ENCODE peak calls at places on chromosomes 11 and 22, in four cellular contexts. F is A549, D is suprapubic skin, G is stomach. P is an unnamed sample.

GRCh38 chr22:46041642-46042041 is 64.7 kb upstream of the WNT7B start:
- DNase-seq in D (peak), F (no peak), G (peak), P (no peak)

GRCh38 chr11:8230921-8231847 is 32.5 kb downstream of the LMO1 start:
- DNase-seq in G (no peak), F (no peak), D (no peak), P (no peak)

GRCh38 chr11:94417386-94417987 is 16.3 kb upstream of the GPR83 start:
- DNase-seq in D (no peak), F (peak), G (no peak), P (no peak)

GRCh38 chr11:88849368-88849767 is 216.4 kb downstream of the GRM5 start:
- DNase-seq in G (no peak), F (no peak), D (no peak), P (no peak)

GRCh38 chr11:94449437-94449836 is 44.2 kb downstream of the MRE11 start:
- DNase-seq in G (no peak), D (no peak), F (peak), P (no peak)

GRCh38 chr11:133239530-133239929 is 292.8 kb downstream of the OPCML start:
- DNase-seq in D (no peak), F (no peak), G (no peak), P (no peak)

GRCh38 chr11:68457898-68458249 is 2.7 kb upstream of the PPP6R3 start:
- DNase-seq in G (no peak), F (no peak), D (no peak), P (no peak)

GRCh38 chr11:37525336-37525735 is 927.3 kb upstream of the RAG2 start:
- DNase-seq in F (no peak), D (no peak), G (no peak), P (no peak)

GRCh38 chr22:33350391-33350955 is 292.3 kb upstream of the SYN3 start:
- DNase-seq in G (no peak), F (no peak), D (no peak), P (no peak)

GRCh38 chr11:88106685-88107084 is 68.6 kb downstream of the RAB38 start:
- DNase-seq in G (no peak), D (no peak), F (no peak), P (no peak)

GRCh38 chr11:17410606-17411379 is 22.3 kb upstream of the KCNJ11 start:
- DNase-seq in D (no peak), G (peak), F (no peak), P (no peak)

GRCh38 chr11:70877151-70877550 is 375.2 kb downstream of the SHANK2 start:
- DNase-seq in G (no peak), D (no peak), F (no peak), P (no peak)

GRCh38 chr22:43150731-43151206 is 590 bp upstream of the TSPO start:
- DNase-seq in G (no peak), D (no peak), F (no peak), P (no peak)

GRCh38 chr11:112961751-112962747 is 829 bp downstream of the NCAM1 start:
- DNase-seq in G (no peak), F (no peak), D (peak), P (no peak)

GRCh38 chr22:22463855-22464540 is 44.5 kb downstream of the ZNF280B start:
- DNase-seq in D (no peak), G (peak), F (peak), P (no peak)

GRCh38 chr22:44862981-44863860 is 110.8 kb downstream of the ARHGAP8 start:
- DNase-seq in F (no peak), G (no peak), D (no peak), P (no peak)

GRCh38 chr11:61669417-61669816 is 10.8 kb upstream of the DAGLA start:
- DNase-seq in F (no peak), G (no peak), D (no peak), P (no peak)

GRCh38 chr22:28921585-28921879 is 38.2 kb downstream of the ZNRF3 start:
- DNase-seq in G (no peak), F (no peak), D (no peak), P (no peak)

GRCh38 chr11:133809525-133810178 is 35.7 kb downstream of the SPATA19 start:
- DNase-seq in D (no peak), F (no peak), G (no peak), P (peak)

GRCh38 chr11:57776101-57776511 is 14.5 kb downstream of the CTNND1 start:
- DNase-seq in D (no peak), F (no peak), G (no peak), P (no peak)

GRCh38 chr11:17531818-17532131 is 12.4 kb downstream of the USH1C start:
- DNase-seq in F (no peak), D (no peak), G (no peak), P (no peak)

GRCh38 chr11:133337905-133338536 is 194.3 kb downstream of the OPCML start:
- DNase-seq in D (no peak), G (no peak), F (no peak), P (no peak)

GRCh38 chr22:28927526-28928089 is 44.2 kb downstream of the ZNRF3 start:
- DNase-seq in F (no peak), D (no peak), G (no peak), P (no peak)

GRCh38 chr11:8251767-8252295 is 11.8 kb downstream of the LMO1 start:
- DNase-seq in D (peak), F (no peak), G (no peak), P (peak)

GRCh38 chr22:29457730-29458129 is 19.3 kb downstream of the RFPL1 start:
- DNase-seq in G (no peak), F (peak), D (no peak), P (no peak)

GRCh38 chr11:121367434-121367833 is 74.9 kb downstream of the SC5D start:
- DNase-seq in G (no peak), F (no peak), D (no peak), P (no peak)

GRCh38 chr11:130315354-130315970 is 745 bp upstream of the ZBTB44 start:
- DNase-seq in D (no peak), G (peak), F (no peak), P (peak)

GRCh38 chr11:17259931-17260499 is 16.5 kb upstream of the NUCB2 start:
- DNase-seq in D (no peak), G (no peak), F (peak), P (no peak)

GRCh38 chr11:131099013-131099412 is 182.7 kb upstream of the SNX19 start:
- DNase-seq in G (no peak), D (no peak), F (peak), P (no peak)

GRCh38 chr11:16891964-16892363 is 122.2 kb downstream of the PLEKHA7 start:
- DNase-seq in D (no peak), F (no peak), G (no peak), P (no peak)

GRCh38 chr11:7492253-7492652 is 6.9 kb downstream of the OLFML1 start:
- DNase-seq in G (no peak), F (no peak), D (no peak), P (no peak)

GRCh38 chr11:46391578-46392420 is at the start of gene CHRM4:
- DNase-seq in D (no peak), F (peak), G (no peak), P (no peak)
- TF ChIP-seq CTCF in D (no peak), F (peak), G (peak), P (no peak)

GRCh38 chr11:123170929-123171328 is 24.1 kb downstream of the CLMP start:
- DNase-seq in G (no peak), F (no peak), D (no peak), P (no peak)

GRCh38 chr11:123174196-123175183 is 20.6 kb downstream of the CLMP start:
- DNase-seq in F (peak), G (peak), D (no peak), P (peak)

GRCh38 chr11:123173040-123173855 is 21.8 kb downstream of the CLMP start:
- DNase-seq in F (no peak), D (no peak), G (no peak), P (peak)

GRCh38 chr11:123176785-123177184 is 18.3 kb downstream of the CLMP start:
- DNase-seq in G (no peak), D (no peak), F (no peak), P (no peak)

GRCh38 chr11:123173856-123174186 is 21.2 kb downstream of the CLMP start:
- DNase-seq in G (no peak), D (no peak), F (no peak), P (no peak)
- TF ChIP-seq POLR2A in G (no peak), D (no peak), F (no peak), P (no peak)

GRCh38 chr11:31804439-31805036 is 6.6 kb downstream of the PAX6 start:
- DNase-seq in G (no peak), D (no peak), F (no peak), P (peak)

GRCh38 chr11:31806186-31806943 is 4.8 kb downstream of the PAX6 start:
- DNase-seq in F (no peak), G (no peak), D (no peak), P (no peak)

GRCh38 chr11:31805629-31806185 is 5.4 kb downstream of the PAX6 start:
- DNase-seq in F (no peak), G (no peak), D (no peak), P (no peak)

GRCh38 chr11:31803813-31804438 is 7.2 kb downstream of the PAX6 start:
- DNase-seq in G (no peak), D (no peak), F (no peak), P (no peak)

DNA sequence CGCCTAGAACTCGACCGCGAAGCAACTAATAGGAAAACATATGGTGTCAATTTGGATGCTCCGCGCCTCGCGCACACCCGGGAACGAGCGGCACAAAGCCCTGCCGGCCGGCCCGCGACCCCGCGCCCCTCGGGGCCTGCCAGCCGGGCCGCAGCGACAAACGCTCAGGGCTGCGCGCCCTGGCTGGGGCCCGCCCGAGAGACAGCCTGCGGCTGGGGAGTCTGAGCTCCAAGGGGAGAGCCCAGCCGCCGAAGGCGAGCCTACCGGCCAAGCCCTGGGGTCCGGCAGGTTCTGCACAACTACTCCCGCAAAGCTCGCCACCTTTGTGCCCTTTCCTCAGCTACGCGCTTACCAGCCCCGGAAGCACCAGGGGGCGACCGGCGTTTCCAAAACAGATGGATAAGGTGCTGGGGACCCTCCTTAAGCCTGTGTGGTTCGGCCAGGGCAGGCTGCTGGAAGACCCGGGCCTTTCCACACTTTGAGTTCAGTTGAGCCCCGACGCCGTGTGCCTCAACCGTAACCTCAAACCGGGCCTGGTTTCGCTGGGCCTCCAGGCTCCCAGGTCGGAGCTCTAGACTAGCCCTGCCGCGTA is 6.0 kb downstream of the PAX6 start:
- DNase-seq in D (no peak), G (no peak), F (no peak), P (no peak)
- H3K4me3 ChIP-seq in D (peak), G (peak), F (no peak), P (no peak)

DNA sequence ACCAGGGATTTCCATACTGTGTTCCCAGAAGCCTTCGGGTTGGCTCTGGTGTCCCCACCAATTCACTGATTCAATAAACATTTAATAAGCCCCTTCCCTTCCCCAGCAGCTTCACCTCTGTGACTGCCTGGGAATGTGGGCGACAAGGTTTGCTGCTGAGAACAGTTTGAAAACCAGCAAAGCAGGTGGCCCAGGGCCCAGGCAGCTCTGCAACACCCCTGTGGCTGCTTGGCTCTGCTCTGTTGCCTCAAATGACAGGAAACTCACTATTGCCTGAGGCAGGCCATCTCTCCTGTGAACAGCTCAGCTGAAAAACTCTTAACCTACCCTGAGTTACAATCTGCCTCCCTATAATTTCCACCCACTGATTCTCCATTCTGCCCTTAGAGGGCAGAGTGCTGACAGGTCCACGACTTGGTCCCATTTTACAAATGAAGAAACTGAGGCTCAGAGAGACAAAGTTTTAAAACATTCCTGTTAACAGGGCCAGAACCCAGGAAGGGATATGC is 10.5 kb downstream of the ADORA2A start:
- DNase-seq in D (no peak), G (no peak), F (no peak), P (no peak)
- TF ChIP-seq CTCF in D (no peak), G (no peak), F (peak), P (no peak)

GRCh38 chr11:63938481-63939350 is at the start of gene NAA40:
- DNase-seq in D (peak), F (peak), G (peak), P (peak)
- TF ChIP-seq POLR2A in D (no peak), F (peak), G (no peak), P (no peak)

DNA sequence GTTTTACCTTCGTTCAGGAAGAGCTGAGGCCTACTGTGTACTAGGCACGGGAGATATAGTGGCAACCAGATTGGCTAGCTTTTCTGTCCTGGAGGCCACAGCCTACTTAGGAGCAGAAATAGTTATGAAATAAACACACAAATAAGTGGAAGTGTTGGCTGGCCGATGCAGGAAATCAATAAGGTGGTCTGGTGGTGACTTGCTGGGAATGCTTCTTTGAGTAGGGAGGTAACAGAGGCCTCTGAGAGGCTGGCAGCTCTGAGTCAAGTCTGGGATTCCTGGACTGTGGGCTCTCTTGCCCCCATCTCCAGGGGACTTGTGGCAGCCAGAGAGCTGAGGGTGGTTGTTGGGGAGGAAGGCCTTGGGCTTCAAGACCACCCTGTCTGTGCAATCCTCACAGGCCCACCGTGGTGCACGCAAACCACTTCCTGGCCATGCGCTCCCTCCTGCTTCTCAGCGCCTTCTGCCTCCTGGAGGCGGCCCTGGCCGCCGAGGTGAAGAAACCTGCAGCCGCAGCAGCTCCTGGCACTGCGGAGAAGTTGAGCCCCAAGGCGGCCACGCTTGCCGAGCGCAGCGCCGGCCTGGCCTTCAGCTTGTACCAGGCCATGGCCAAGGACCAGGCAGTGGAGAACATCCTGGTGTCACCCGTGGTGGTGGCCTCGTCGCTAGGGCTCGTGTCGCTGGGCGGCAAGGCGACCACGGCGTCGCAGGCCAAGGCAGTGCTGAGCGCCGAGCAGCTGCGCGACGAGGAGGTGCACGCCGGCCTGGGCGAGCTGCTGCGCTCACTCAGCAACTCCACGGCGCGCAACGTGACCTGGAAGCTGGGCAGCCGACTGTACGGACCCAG is 4.1 kb downstream of the SERPINH1 start:
- DNase-seq in F (no peak), D (no peak), G (no peak), P (no peak)
- H3K4me3 ChIP-seq in F (no peak), D (no peak), G (peak), P (no peak)

GRCh38 chr22:36368359-36368983 is 19.3 kb downstream of the MYH9 start:
- DNase-seq in G (no peak), D (no peak), F (peak), P (no peak)
- TF ChIP-seq CTCF in G (no peak), D (peak), F (no peak), P (no peak)

GRCh38 chr11:870418-870817 is 27.8 kb downstream of the TSPAN4 start:
- DNase-seq in G (no peak), D (no peak), F (no peak), P (no peak)
- TF ChIP-seq POLR2A in G (no peak), D (no peak), F (no peak), P (no peak)

DNA sequence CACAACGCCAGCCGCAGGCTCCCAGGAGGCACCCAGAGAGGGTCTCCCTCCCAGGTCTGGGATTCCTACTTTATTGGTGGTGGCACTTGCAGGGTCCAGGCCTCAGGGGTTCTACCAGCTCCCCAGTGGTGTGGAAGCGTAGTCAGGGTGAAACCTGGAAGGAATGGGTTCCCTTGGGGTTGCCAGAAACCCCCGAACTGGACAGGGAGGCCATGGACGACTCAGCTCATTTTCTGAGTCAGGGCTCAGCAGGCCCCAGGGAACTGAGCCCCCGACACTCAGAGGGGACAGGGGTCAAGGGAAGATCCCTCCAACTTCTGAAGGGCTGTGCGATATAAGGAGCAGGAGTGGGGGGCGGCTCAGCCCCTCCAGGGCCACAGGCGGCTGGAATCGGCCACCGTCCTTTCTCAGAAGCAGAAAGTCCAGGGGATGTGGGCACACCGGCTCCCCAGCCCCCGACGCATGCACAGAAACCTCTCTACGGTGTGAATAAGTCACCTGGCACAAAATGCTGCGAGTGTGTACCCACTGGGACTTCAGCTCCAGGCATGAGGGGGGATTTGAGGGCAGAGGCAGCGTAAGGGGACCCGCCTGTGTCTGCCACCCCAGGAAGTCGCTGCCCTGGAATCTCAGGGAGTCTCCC is 25.1 kb downstream of the MRGPRG start:
- DNase-seq in G (peak), F (no peak), D (no peak), P (peak)
- H3K4me3 ChIP-seq in G (no peak), F (no peak), D (no peak), P (no peak)

GRCh38 chr11:65479184-65480145 is 19.4 kb upstream of the MALAT1 start:
- DNase-seq in G (peak), F (peak), D (peak), P (peak)
- TF ChIP-seq CTCF in G (no peak), F (peak), D (peak), P (no peak)